ENCODE peak calls at places on chromosome X, in six cellular contexts. K is right lobe of liver, E is pancreas, Q is ascending aorta, R is astrocyte, I is sigmoid colon. Z is an unnamed sample. For H3K4me1, the result is how much of the 10 kb centered on the place peaks cover.

GRCh38 chrX:149950681-149951080 is 12.4 kb upstream of the EOLA2 start:
- DNase-seq in K (no peak), E (no peak), Q (no peak), R (peak), I (no peak), Z (no peak)

GRCh38 chrX:54560411-54560810 is 30.4 kb downstream of the GNL3L start:
- DNase-seq in K (no peak), E (no peak), Q (no peak), R (no peak), I (no peak), Z (no peak)

GRCh38 chrX:63754141-63754859 is 30.7 kb downstream of the ARHGEF9 start:
- DNase-seq in K (peak), E (peak), Q (no peak), R (peak), I (no peak), Z (peak)

GRCh38 chrX:130118941-130119640 is 8.8 kb upstream of the ELF4 start:
- DNase-seq in K (no peak), E (no peak), Q (no peak), R (peak), I (no peak), Z (no peak)

GRCh38 chrX:66164470-66164869 is 423 bp downstream of the HEPH start:
- DNase-seq in K (no peak), E (no peak), Q (no peak), R (no peak), I (no peak), Z (no peak)

GRCh38 chrX:14528629-14529287 is 578 bp upstream of the GLRA2 start:
- DNase-seq in K (peak), E (no peak), Q (no peak), R (no peak), I (peak), Z (peak)

GRCh38 chrX:138026211-138026610 is 460.3 kb downstream of the ZIC3 start:
- DNase-seq in K (no peak), E (no peak), Q (no peak), R (no peak), I (no peak), Z (no peak)

GRCh38 chrX:49762175-49762704 is 66.5 kb upstream of the PAGE1 start:
- DNase-seq in K (no peak), E (no peak), Q (no peak), R (no peak), I (no peak), Z (no peak)

GRCh38 chrX:1093586-1094538 is 118.6 kb downstream of the CRLF2 start:
- DNase-seq in K (no peak), E (no peak), Q (no peak), R (no peak), I (peak), Z (no peak)

GRCh38 chrX:6169407-6169806 is 59.3 kb downstream of the NLGN4X start:
- DNase-seq in K (no peak), E (no peak), Q (no peak), R (no peak), I (no peak), Z (no peak)

GRCh38 chrX:106144755-106145639 is 23.1 kb upstream of the PWWP3B start:
- DNase-seq in K (peak), E (peak), Q (no peak), R (no peak), I (no peak), Z (no peak)

GRCh38 chrX:118862990-118863389 is 39.4 kb downstream of the ZCCHC12 start:
- DNase-seq in K (no peak), E (no peak), Q (no peak), R (no peak), I (no peak), Z (no peak)

GRCh38 chrX:41333744-41333993 is 293 bp upstream of the DDX3X start:
- DNase-seq in K (no peak), E (peak), Q (peak), R (peak), I (peak), Z (peak)

GRCh38 chrX:18290200-18290599 is 64.3 kb downstream of the SCML2 start:
- DNase-seq in K (no peak), E (no peak), Q (no peak), R (no peak), I (no peak), Z (no peak)

GRCh38 chrX:47498411-47498810 is 15.4 kb upstream of the ZNF41 start:
- DNase-seq in K (no peak), E (no peak), Q (no peak), R (no peak), I (no peak), Z (no peak)

GRCh38 chrX:46686003-46686645 is 72.8 kb downstream of the SLC9A7 start:
- DNase-seq in K (no peak), E (no peak), Q (peak), R (no peak), I (no peak), Z (no peak)

GRCh38 chrX:1164322-1165288 is 47.8 kb downstream of the CRLF2 start:
- DNase-seq in K (peak), E (no peak), Q (peak), R (no peak), I (peak), Z (no peak)

DNA sequence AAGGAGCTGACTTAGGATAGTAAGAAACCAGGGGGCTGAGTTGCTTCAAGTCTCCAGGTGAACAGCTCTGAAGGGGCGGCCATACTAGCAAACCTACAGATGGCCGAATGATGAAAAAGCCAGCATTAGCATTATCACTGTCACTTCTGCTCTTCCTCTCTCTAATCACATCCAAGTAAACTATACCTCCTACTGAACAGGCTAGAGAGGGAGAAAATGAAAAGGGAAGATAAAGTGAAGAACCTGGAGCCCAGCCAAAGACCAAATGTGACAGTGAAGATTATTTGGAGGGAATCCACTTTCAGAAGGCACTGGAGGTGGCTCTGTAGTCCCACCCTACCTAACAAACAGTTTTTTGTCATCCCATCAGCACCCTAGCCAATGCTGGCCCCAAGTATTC is 50.4 kb upstream of the PRPS1 start:
- DNase-seq in K (no peak), E (no peak), Q (no peak), R (no peak), I (no peak), Z (no peak)
- H3K27ac ChIP-seq in K (no peak), E (no peak), Q (no peak), R (no peak), I (no peak), Z (no peak)

GRCh38 chrX:153926863-153927685 is 1.0 kb upstream of the ARHGAP4 start:
- DNase-seq in K (peak), E (peak), Q (peak), R (peak), I (peak), Z (no peak)
- H3K4me1 ChIP-seq in K (under half), E (under half), Q (under half), R (under half), I (under half), Z (under half)

DNA sequence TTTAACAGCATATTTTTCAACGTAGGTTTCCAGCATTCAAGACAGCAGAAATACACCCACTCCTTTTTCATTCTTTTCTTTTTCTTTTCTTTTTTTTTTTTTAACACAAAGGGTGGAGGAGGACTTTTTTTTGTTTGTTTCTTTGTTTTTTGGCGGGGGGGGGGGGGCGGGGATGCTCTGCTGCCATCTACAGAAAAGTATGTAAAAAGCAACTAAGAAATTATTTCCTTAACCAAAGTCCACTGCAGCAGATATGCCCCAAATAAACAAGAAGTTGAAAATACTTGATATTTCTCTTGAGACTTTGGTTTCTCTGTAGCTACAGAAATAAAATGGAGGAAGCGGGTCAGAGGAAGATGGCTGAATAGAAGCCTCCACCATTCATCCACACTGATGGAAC is 63.2 kb upstream of the PBDC1 start:
- DNase-seq in K (no peak), E (no peak), Q (no peak), R (no peak), I (no peak), Z (no peak)
- TF ChIP-seq CTCF in K (no peak), E (no peak), Q (no peak), R (no peak), I (no peak), Z (peak)

GRCh38 chrX:44947995-44948394 is 75.0 kb downstream of the KDM6A start:
- DNase-seq in K (no peak), E (no peak), Q (no peak), R (no peak), I (no peak), Z (no peak)
- H3K27ac ChIP-seq in K (no peak), E (no peak), Q (no peak), R (no peak), I (no peak), Z (no peak)

GRCh38 chrX:12958059-12958458 is 16.9 kb upstream of the TMSB4X start:
- DNase-seq in K (no peak), E (no peak), Q (peak), R (no peak), I (no peak), Z (no peak)
- H3K4me1 ChIP-seq in K (under half), E (under half), Q (under half), R (under half), I (under half), Z (under half)

GRCh38 chrX:70166601-70167590 is 10.4 kb upstream of the DGAT2L6 start:
- DNase-seq in K (no peak), E (no peak), Q (no peak), R (peak), I (no peak), Z (peak)
- TF ChIP-seq CTCF in K (no peak), E (no peak), Q (no peak), R (no peak), I (no peak), Z (no peak)

GRCh38 chrX:87634361-87634760 is 116.8 kb downstream of the KLHL4 start:
- DNase-seq in K (no peak), E (no peak), Q (no peak), R (no peak), I (no peak), Z (no peak)

DNA sequence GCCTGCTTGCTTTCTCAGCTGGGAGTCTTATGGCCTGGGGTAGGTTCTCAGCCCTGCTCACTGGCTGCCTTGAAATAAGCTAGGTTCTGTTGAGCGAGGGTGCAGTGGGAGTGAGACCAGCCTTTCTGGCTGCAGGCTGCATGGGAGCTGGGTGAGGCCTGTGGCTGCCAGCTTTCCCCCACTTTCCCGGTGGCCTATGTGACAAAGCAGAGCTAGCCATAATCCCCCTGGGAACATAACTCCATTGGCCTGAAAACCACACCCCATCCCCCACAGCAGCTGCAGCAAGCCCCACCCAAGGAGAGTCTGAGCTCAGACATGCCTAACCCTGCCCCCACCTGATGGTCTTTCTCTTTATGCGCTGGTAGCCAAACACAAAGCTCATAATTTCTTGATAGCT is 118.9 kb downstream of the KLHL4 start:
- DNase-seq in K (no peak), E (no peak), Q (no peak), R (no peak), I (no peak), Z (no peak)
- H3K27ac ChIP-seq in K (no peak), E (no peak), Q (no peak), R (no peak), I (no peak), Z (no peak)

GRCh38 chrX:44906041-44906440 is 33.1 kb downstream of the KDM6A start:
- DNase-seq in K (no peak), E (no peak), Q (no peak), R (no peak), I (no peak), Z (no peak)

GRCh38 chrX:44903842-44904530 is 31.0 kb downstream of the KDM6A start:
- DNase-seq in K (no peak), E (no peak), Q (no peak), R (no peak), I (no peak), Z (no peak)

GRCh38 chrX:44903107-44903506 is 30.1 kb downstream of the KDM6A start:
- DNase-seq in K (no peak), E (no peak), Q (no peak), R (peak), I (no peak), Z (peak)

GRCh38 chrX:44906542-44906941 is 33.6 kb downstream of the KDM6A start:
- DNase-seq in K (no peak), E (no peak), Q (no peak), R (no peak), I (no peak), Z (no peak)

GRCh38 chrX:44904542-44905115 is 31.6 kb downstream of the KDM6A start:
- DNase-seq in K (no peak), E (no peak), Q (no peak), R (no peak), I (no peak), Z (no peak)
- H3K4me1 ChIP-seq in K (half or more), E (under half), Q (under half), R (under half), I (under half), Z (under half)

DNA sequence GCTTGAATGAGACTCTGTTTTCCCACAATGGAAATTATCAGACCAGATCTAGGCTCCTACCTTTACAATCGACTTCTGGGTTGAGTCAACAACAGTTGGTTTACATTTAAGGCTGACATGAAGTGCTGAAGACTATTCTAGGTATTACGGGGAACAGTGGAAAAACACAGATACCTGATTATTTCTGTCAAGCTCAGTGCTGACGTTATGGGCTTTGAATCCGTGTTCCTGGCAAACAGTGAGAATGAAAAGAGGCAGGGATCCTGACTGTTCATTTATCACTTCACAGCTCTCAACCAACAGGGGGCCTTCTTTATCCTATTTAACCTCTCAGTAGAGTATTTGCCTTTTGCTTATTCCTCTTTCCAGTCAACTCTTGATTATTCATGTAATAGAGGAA is 43.1 kb downstream of the TMEM164 start:
- DNase-seq in K (no peak), E (peak), Q (no peak), R (no peak), I (no peak), Z (no peak)
- TF ChIP-seq CTCF in K (no peak), E (no peak), Q (no peak), R (no peak), I (no peak), Z (peak)